ENCODE peak calls at places on chromosomes 13 and 19, in nine cellular contexts. One of them, this sample, is unnamed.
A peak's percentile ranks its signal among the peaks of the same experiment; 100 is the strongest.

GRCh38 chr13:111865046-111865445 is 201.9 kb upstream of the SOX1 start:
- DNase-seq in neural crest cell: no peak
- DNase-seq in HL-60: no peak
- DNase-seq in GM10248: no peak
- DNase-seq in cardiac fibroblast: no peak
- DNase-seq in transverse colon: no peak
- DNase-seq in AG10803: no peak
- DNase-seq in A549: no peak
- DNase-seq in AG09319: no peak
- DNase-seq in this sample: no peak

GRCh38 chr13:67119481-67119883 is 110.7 kb downstream of the PCDH9 start:
- DNase-seq in neural crest cell: no peak
- DNase-seq in HL-60: no peak
- DNase-seq in GM10248: no peak
- DNase-seq in cardiac fibroblast: peak; percentile 77
- DNase-seq in transverse colon: no peak
- DNase-seq in AG10803: peak; percentile 72
- DNase-seq in A549: peak; percentile 91
- DNase-seq in AG09319: peak; percentile 10
- DNase-seq in this sample: no peak

GRCh38 chr19:1824252-1824622 is 12.2 kb upstream of the ATP8B3 start:
- DNase-seq in neural crest cell: no peak
- DNase-seq in HL-60: no peak
- DNase-seq in GM10248: no peak
- DNase-seq in cardiac fibroblast: no peak
- DNase-seq in transverse colon: no peak
- DNase-seq in AG10803: no peak
- DNase-seq in A549: no peak
- DNase-seq in AG09319: no peak
- DNase-seq in this sample: no peak

GRCh38 chr13:51325837-51326236 is 13.7 kb upstream of the SERPINE3 start:
- DNase-seq in neural crest cell: no peak
- DNase-seq in HL-60: no peak
- DNase-seq in GM10248: no peak
- DNase-seq in cardiac fibroblast: no peak
- DNase-seq in transverse colon: no peak
- DNase-seq in AG10803: no peak
- DNase-seq in A549: no peak
- DNase-seq in AG09319: no peak
- DNase-seq in this sample: no peak

GRCh38 chr13:97113231-97114001 is 108.7 kb upstream of the MBNL2 start:
- DNase-seq in neural crest cell: no peak
- DNase-seq in HL-60: no peak
- DNase-seq in GM10248: no peak
- DNase-seq in cardiac fibroblast: no peak
- DNase-seq in transverse colon: no peak
- DNase-seq in AG10803: peak; percentile 15
- DNase-seq in A549: no peak
- DNase-seq in AG09319: no peak
- DNase-seq in this sample: no peak

GRCh38 chr13:50320297-50320862 is 305.1 kb downstream of the KCNRG start:
- DNase-seq in neural crest cell: no peak
- DNase-seq in HL-60: no peak
- DNase-seq in GM10248: no peak
- DNase-seq in cardiac fibroblast: peak; percentile 42
- DNase-seq in transverse colon: no peak
- DNase-seq in AG10803: peak; percentile 55
- DNase-seq in A549: peak; percentile 53
- DNase-seq in AG09319: no peak
- DNase-seq in this sample: no peak

GRCh38 chr19:49653466-49653806 is 11.4 kb downstream of the SCAF1 start:
- DNase-seq in neural crest cell: no peak
- DNase-seq in HL-60: no peak
- DNase-seq in GM10248: no peak
- DNase-seq in cardiac fibroblast: no peak
- DNase-seq in transverse colon: no peak
- DNase-seq in AG10803: no peak
- DNase-seq in A549: no peak
- DNase-seq in AG09319: no peak
- DNase-seq in this sample: no peak

GRCh38 chr13:49859568-49859967 is 67.1 kb upstream of the KPNA3 start:
- DNase-seq in neural crest cell: no peak
- DNase-seq in HL-60: no peak
- DNase-seq in GM10248: no peak
- DNase-seq in cardiac fibroblast: peak; percentile 83
- DNase-seq in transverse colon: peak; percentile 11
- DNase-seq in AG10803: peak; percentile 93
- DNase-seq in A549: peak; percentile 85
- DNase-seq in AG09319: peak; percentile 79
- DNase-seq in this sample: no peak

GRCh38 chr13:56349866-56350265 is 790.9 kb upstream of the PRR20A start:
- DNase-seq in neural crest cell: no peak
- DNase-seq in HL-60: no peak
- DNase-seq in GM10248: no peak
- DNase-seq in cardiac fibroblast: no peak
- DNase-seq in transverse colon: no peak
- DNase-seq in AG10803: no peak
- DNase-seq in A549: no peak
- DNase-seq in AG09319: no peak
- DNase-seq in this sample: no peak
- TF ChIP-seq CTCF in neural crest cell: no peak
- TF ChIP-seq CTCF in HL-60: no peak
- TF ChIP-seq CTCF in GM10248: no peak
- TF ChIP-seq CTCF in cardiac fibroblast: no peak
- TF ChIP-seq CTCF in transverse colon: no peak
- TF ChIP-seq CTCF in AG10803: no peak
- TF ChIP-seq CTCF in A549: no peak
- TF ChIP-seq CTCF in AG09319: no peak
- TF ChIP-seq CTCF in this sample: no peak

GRCh38 chr13:113080361-113080831 is 25.2 kb upstream of the F7 start:
- DNase-seq in neural crest cell: no peak
- DNase-seq in HL-60: no peak
- DNase-seq in GM10248: no peak
- DNase-seq in cardiac fibroblast: no peak
- DNase-seq in transverse colon: no peak
- DNase-seq in AG10803: no peak
- DNase-seq in A549: no peak
- DNase-seq in AG09319: no peak
- DNase-seq in this sample: no peak

GRCh38 chr13:113077953-113078894 is 27.4 kb upstream of the F7 start:
- DNase-seq in neural crest cell: no peak
- DNase-seq in HL-60: no peak
- DNase-seq in GM10248: no peak
- DNase-seq in cardiac fibroblast: no peak
- DNase-seq in transverse colon: no peak
- DNase-seq in AG10803: no peak
- DNase-seq in A549: no peak
- DNase-seq in AG09319: no peak
- DNase-seq in this sample: no peak

GRCh38 chr13:113080901-113081521 is 24.6 kb upstream of the F7 start:
- DNase-seq in neural crest cell: no peak
- DNase-seq in HL-60: no peak
- DNase-seq in GM10248: no peak
- DNase-seq in cardiac fibroblast: no peak
- DNase-seq in transverse colon: no peak
- DNase-seq in AG10803: no peak
- DNase-seq in A549: no peak
- DNase-seq in AG09319: no peak
- DNase-seq in this sample: no peak

GRCh38 chr13:113077566-113077952 is 28.0 kb upstream of the F7 start:
- DNase-seq in neural crest cell: no peak
- DNase-seq in HL-60: no peak
- DNase-seq in GM10248: no peak
- DNase-seq in cardiac fibroblast: no peak
- DNase-seq in transverse colon: no peak
- DNase-seq in AG10803: no peak
- DNase-seq in A549: no peak
- DNase-seq in AG09319: no peak
- DNase-seq in this sample: no peak

DNA sequence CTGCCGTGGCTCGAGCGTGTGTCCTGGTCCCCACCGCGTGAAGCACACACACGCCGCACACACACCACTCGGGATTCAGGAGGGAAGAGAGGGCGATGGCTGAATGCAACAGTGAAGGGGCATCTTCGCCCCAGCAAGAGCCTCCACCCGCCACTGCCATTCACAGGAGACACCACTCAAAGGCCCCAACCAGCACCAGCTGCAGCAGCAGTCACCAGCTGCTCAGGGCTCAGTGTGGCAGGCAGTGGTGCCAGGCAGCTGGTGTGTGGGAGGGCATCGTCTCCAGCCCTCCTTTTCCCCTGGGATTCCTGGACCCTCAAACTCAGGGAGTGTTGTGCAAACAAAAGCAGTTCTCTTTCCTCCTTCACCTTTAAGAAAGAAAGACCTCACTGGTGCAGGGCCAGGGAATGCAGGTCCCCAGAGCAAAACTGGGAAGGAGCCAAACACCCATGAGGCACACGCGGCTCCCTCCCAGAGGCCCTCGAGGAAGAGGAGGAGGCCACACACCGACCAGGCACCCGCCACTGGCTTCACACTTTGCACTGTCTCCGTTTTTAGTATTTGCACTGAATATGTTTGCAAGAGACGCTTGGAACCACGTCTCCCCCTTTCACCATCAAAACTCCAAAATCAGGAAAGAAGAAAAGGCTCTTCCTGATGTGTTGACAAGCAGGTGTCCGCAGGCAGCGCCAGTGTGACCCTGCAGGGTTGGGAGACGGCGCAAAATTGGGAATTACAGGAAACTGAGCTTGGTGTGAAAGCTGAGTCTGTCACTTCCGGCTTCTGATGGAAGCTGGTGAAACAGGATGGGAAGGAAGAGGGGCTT is 26.5 kb upstream of the F7 start:
- DNase-seq in neural crest cell: no peak
- DNase-seq in HL-60: no peak
- DNase-seq in GM10248: no peak
- DNase-seq in cardiac fibroblast: no peak
- DNase-seq in transverse colon: no peak
- DNase-seq in AG10803: no peak
- DNase-seq in A549: no peak
- DNase-seq in AG09319: no peak
- DNase-seq in this sample: no peak
- TF ChIP-seq CTCF in neural crest cell: no peak
- TF ChIP-seq CTCF in HL-60: no peak
- TF ChIP-seq CTCF in GM10248: no peak
- TF ChIP-seq CTCF in cardiac fibroblast: no peak
- TF ChIP-seq CTCF in transverse colon: no peak
- TF ChIP-seq CTCF in AG10803: no peak
- TF ChIP-seq CTCF in A549: no peak
- TF ChIP-seq CTCF in AG09319: no peak
- TF ChIP-seq CTCF in this sample: no peak

GRCh38 chr19:8342316-8342683 is 762 bp downstream of the KANK3 start:
- DNase-seq in neural crest cell: no peak
- DNase-seq in HL-60: no peak
- DNase-seq in GM10248: no peak
- DNase-seq in cardiac fibroblast: no peak
- DNase-seq in transverse colon: no peak
- DNase-seq in AG10803: no peak
- DNase-seq in A549: no peak
- DNase-seq in AG09319: no peak
- DNase-seq in this sample: no peak

GRCh38 chr19:8337728-8338127 is 5.3 kb downstream of the KANK3 start:
- DNase-seq in neural crest cell: no peak
- DNase-seq in HL-60: no peak
- DNase-seq in GM10248: no peak
- DNase-seq in cardiac fibroblast: no peak
- DNase-seq in transverse colon: peak; percentile 13
- DNase-seq in AG10803: no peak
- DNase-seq in A549: no peak
- DNase-seq in AG09319: no peak
- DNase-seq in this sample: no peak

GRCh38 chr19:8342684-8343482 is at the start of gene KANK3:
- DNase-seq in neural crest cell: peak; percentile 88
- DNase-seq in HL-60: peak; percentile 77
- DNase-seq in GM10248: peak; percentile 99
- DNase-seq in cardiac fibroblast: peak; percentile 97
- DNase-seq in transverse colon: peak; percentile 95
- DNase-seq in AG10803: peak; percentile 93
- DNase-seq in A549: peak; percentile 97
- DNase-seq in AG09319: peak; percentile 81
- DNase-seq in this sample: peak; percentile 99

GRCh38 chr19:8338835-8339234 is 4.2 kb downstream of the KANK3 start:
- DNase-seq in neural crest cell: no peak
- DNase-seq in HL-60: no peak
- DNase-seq in GM10248: no peak
- DNase-seq in cardiac fibroblast: no peak
- DNase-seq in transverse colon: no peak
- DNase-seq in AG10803: no peak
- DNase-seq in A549: no peak
- DNase-seq in AG09319: no peak
- DNase-seq in this sample: no peak

DNA sequence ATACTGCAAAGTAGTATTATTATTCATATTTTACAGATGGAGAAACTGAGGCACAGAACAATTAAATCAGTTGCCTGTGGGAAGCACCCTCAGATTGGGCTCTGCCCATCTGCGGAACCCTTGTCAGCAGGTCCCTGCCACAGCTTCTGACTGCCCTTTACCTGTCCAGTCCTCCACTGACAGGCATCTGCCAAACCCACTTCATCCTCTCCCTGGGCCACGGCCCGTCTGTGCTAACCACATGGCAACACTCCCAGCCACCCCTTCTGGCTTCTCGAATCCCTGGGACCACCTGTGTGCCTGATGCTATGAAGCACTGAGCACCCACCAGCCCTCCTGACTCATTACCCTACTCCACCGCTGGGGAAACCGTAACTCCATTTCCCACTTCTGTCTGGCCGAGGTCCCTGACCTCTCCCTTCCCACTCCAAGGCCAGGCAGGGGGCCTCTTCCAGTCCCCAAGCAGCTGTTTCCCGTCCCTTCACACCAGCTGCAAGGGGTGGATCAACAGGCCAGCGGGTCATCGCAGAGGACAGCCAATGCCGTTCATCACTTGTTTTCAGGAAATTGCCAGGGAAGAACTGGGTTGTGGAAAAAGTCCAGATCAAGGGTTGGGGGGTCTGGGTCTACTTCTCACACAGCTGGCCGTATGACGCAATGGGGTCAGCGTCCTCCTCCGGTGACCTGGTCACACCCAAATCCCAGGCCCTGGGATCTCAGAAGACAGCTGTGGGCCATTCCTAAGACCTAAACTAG is 2.5 kb downstream of the KANK3 start:
- DNase-seq in neural crest cell: no peak
- DNase-seq in HL-60: no peak
- DNase-seq in GM10248: peak; percentile 16
- DNase-seq in cardiac fibroblast: peak; percentile 63
- DNase-seq in transverse colon: peak; percentile 30
- DNase-seq in AG10803: no peak
- DNase-seq in A549: no peak
- DNase-seq in AG09319: no peak
- DNase-seq in this sample: no peak
- TF ChIP-seq CTCF in neural crest cell: no peak
- TF ChIP-seq CTCF in HL-60: no peak
- TF ChIP-seq CTCF in GM10248: no peak
- TF ChIP-seq CTCF in cardiac fibroblast: peak; percentile 23
- TF ChIP-seq CTCF in transverse colon: peak; percentile 15
- TF ChIP-seq CTCF in AG10803: no peak
- TF ChIP-seq CTCF in A549: no peak
- TF ChIP-seq CTCF in AG09319: no peak
- TF ChIP-seq CTCF in this sample: no peak

DNA sequence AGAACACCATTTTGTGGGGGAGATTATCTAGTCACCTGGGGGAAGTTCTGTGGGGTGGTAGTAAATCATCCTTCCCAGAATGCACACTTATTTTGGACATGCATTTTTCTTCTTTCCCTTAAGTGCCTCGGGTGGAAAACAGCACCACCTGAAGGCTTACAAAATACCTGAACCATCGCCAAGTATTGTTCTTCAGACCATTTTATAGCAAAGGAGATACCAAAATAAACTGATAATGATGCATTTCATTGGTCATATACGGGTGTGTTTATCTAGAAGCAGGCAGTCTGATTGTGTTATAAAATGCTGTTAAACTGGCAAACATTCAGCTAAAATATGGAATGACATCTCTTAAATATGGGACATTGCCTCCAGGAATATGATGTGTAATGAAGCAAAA is 1034.7 kb downstream of the SLITRK1 start:
- DNase-seq in neural crest cell: no peak
- DNase-seq in HL-60: no peak
- DNase-seq in GM10248: no peak
- DNase-seq in cardiac fibroblast: no peak
- DNase-seq in transverse colon: no peak
- DNase-seq in AG10803: no peak
- DNase-seq in A549: no peak
- DNase-seq in AG09319: no peak
- DNase-seq in this sample: no peak
- TF ChIP-seq CTCF in neural crest cell: no peak
- TF ChIP-seq CTCF in HL-60: no peak
- TF ChIP-seq CTCF in GM10248: no peak
- TF ChIP-seq CTCF in cardiac fibroblast: no peak
- TF ChIP-seq CTCF in transverse colon: no peak
- TF ChIP-seq CTCF in AG10803: no peak
- TF ChIP-seq CTCF in A549: no peak
- TF ChIP-seq CTCF in AG09319: no peak
- TF ChIP-seq CTCF in this sample: no peak